ENCODE peak calls at places on chromosomes 5 and 9, in four cellular contexts. R is K562, X is HepG2, F is GM12878. B is an unnamed sample.
A peak's percentile ranks its signal among the peaks of the same experiment; 100 is the strongest.

GRCh38 chr9:31677415-31677814 is 707.0 kb upstream of the ACO1 start:
- DNase-seq in X (no peak), R (no peak), F (no peak), B (no peak)

GRCh38 chr5:82339744-82340143 is 61.6 kb upstream of the RPS23 start:
- DNase-seq in X (no peak), F (no peak), R (no peak), B (no peak)

GRCh38 chr5:114308017-114308416 is 53.9 kb upstream of the KCNN2 start:
- DNase-seq in F (no peak), X (no peak), R (no peak), B (no peak)

GRCh38 chr5:116626272-116626723 is 51.7 kb upstream of the SEMA6A start:
- DNase-seq in R (no peak), X (no peak), F (no peak), B (peak; percentile 22)

GRCh38 chr5:119397518-119398380 is 41.9 kb downstream of the TNFAIP8 start:
- DNase-seq in R (no peak), X (no peak), F (peak; percentile 81), B (peak; percentile 88)

GRCh38 chr5:55429707-55430253 is 105.0 kb downstream of the PLPP1 start:
- DNase-seq in X (peak; percentile 84), R (no peak), F (no peak), B (no peak)

GRCh38 chr9:129626944-129627297 is 958 bp downstream of the NTMT1 start:
- DNase-seq in R (no peak), X (no peak), F (no peak), B (peak; percentile 92)

GRCh38 chr5:97480313-97480712 is 297.3 kb upstream of the RIOK2 start:
- DNase-seq in F (no peak), X (no peak), R (no peak), B (no peak)

GRCh38 chr9:19116391-19116790 is 10.9 kb downstream of the PLIN2 start:
- DNase-seq in R (no peak), X (no peak), F (no peak), B (peak; percentile 64)

GRCh38 chr5:179870403-179870903 is 11.8 kb upstream of the MRNIP start:
- DNase-seq in X (peak; percentile 29), R (peak; percentile 80), F (no peak), B (peak; percentile 52)

GRCh38 chr5:142324377-142324870 is 397 bp downstream of the SPRY4 start:
- DNase-seq in R (peak; percentile 55), F (no peak), X (no peak), B (no peak)

GRCh38 chr5:142322403-142322746 is 2.4 kb downstream of the SPRY4 start:
- DNase-seq in F (no peak), R (no peak), X (no peak), B (no peak)

GRCh38 chr5:142320851-142321560 is 3.8 kb downstream of the SPRY4 start:
- DNase-seq in X (no peak), F (no peak), R (peak; percentile 49), B (peak; percentile 47)

GRCh38 chr5:142323480-142324376 is 1.1 kb downstream of the SPRY4 start:
- DNase-seq in X (no peak), R (peak; percentile 46), F (no peak), B (peak; percentile 48)

DNA sequence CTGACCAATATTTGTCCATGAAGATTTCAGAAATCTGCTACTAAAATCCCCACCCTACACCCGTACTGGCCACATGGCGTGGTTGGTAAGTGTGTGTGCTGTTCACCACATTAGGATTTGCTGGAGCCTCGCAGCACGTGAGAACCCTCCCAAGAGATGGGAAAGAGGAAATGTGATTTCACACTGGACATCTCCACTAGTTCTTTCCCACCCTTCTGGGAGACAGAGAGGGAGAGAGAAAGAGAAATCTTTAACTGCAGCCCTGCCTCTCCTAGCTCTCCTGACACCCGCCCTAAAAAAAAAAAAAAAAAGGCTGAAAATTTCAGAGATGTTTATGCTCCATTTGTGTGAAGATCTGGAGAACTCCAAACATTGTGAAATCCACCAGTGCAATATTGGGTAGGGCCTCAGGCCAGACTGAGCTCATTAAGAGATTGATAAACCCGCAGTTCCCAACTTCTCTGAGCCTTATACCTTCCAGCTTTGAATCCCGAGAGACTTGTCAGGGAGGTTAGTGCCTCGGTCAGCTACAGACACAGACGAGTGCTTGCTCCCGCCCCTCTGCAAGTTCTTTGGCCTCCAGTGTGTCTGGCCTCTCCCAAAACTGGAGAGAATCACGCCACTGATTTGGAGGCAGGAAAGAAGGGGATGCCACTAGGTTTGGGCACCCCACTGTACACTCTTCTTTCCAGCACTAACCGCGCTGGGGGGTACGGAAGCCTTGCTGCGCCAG is 1.9 kb downstream of the SPRY4 start:
- DNase-seq in F (no peak), X (no peak), R (no peak), B (peak; percentile 69)
- TF ChIP-seq BHLHE40 in F (peak; percentile 62), X (peak; percentile 44), R (peak; percentile 86), B (peak; percentile 90)

DNA sequence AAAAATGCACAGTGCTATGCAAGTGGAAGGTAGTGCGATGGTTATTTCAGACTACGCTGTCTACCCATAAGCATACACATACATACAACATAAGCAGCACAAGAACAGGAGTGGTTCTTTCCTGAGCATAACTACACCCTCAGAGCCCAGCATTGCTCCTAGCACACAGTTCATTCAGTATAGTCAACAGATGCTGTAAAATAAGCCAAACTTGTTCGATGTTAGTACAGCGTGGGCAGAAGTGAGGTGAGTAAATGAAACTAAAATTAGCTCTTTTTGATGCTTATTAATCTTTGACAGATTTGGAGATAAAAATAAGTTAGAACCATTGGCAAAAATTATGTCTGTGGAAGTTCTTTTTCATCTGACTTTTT is 47.8 kb downstream of the S1PR3 start:
- DNase-seq in F (no peak), X (no peak), R (no peak), B (no peak)
- H2AFZ ChIP-seq in F (no peak overlapping the region), X (no peak overlapping the region), R (no peak overlapping the region), B (no peak overlapping the region)

GRCh38 chr9:135502168-135502872 is 1.8 kb downstream of the MRPS2 start:
- DNase-seq in X (no peak), F (no peak), R (no peak), B (no peak)
- H3K4me3 ChIP-seq in X (peak overlapping the region; percentile 92), F (peak overlapping the region; percentile 58), R (peak overlapping the region; percentile 78), B (no peak overlapping the region)

GRCh38 chr5:60445427-60445826 is 254.5 kb downstream of the DEPDC1B start:
- DNase-seq in X (no peak), R (no peak), F (no peak), B (no peak)

GRCh38 chr5:60447488-60447920 is 252.5 kb downstream of the DEPDC1B start:
- DNase-seq in R (no peak), F (no peak), X (peak; percentile 98), B (no peak)

GRCh38 chr5:60446917-60447316 is 253.0 kb downstream of the DEPDC1B start:
- DNase-seq in X (peak; percentile 44), R (no peak), F (no peak), B (no peak)
- TF ChIP-seq BHLHE40 in X (no peak), R (no peak), F (no peak), B (no peak)

DNA sequence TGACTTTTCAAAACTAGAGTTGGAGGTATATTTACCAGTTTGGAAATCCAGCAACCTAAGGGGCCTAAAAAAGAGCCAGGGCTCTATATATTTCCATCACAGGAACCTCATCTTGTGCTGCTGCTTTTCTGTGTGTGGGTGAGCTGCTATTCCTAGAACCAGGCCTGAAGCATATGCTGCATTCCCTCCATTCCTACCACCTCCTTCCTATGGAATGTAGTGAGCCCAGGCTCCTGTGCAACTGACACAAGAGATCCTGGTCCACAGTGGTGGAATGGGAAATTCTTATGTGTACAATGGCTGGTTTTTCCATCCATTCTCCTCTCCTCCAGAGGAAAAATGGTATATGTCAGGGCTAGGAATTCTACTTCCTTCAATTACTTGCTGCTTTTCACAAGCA is 39.1 kb downstream of the SPEF2 start:
- DNase-seq in F (no peak), X (no peak), R (no peak), B (peak; percentile 75)
- H2AFZ ChIP-seq in F (no peak overlapping the region), X (no peak overlapping the region), R (no peak overlapping the region), B (peak overlapping the region; percentile 4)

GRCh38 chr5:173895766-173896165 is 7.6 kb downstream of the CPEB4 start:
- DNase-seq in X (no peak), F (no peak), R (no peak), B (no peak)
- H3K4me3 ChIP-seq in X (no peak overlapping the region), F (peak overlapping the region; percentile 54), R (peak overlapping the region; percentile 17), B (no peak overlapping the region)